ENCODE peak calls at places on chromosomes 2 and 18, in six cellular contexts. Y is stimulated activated CD4-positive, alpha-beta T cell treated with anti-CD3 and anti-CD28 coated beads, Interleukin-4, amount 100 ng/mL, for 48 hours; O is NCI-H82; M is nephron progenitor cell; W is lung microvascular endothelial cell; C is COR-L47. N is an unnamed sample.
A peak's percentile ranks its signal among the peaks of the same experiment; 100 is the strongest.

GRCh38 chr2:80326214-80326613 is 21.7 kb upstream of the LRRTM1 start:
- DNase-seq in Y (no peak), O (peak; percentile 94), M (no peak), W (peak; percentile 39), C (no peak), N (peak; percentile 25)

GRCh38 chr2:37711308-37711731 is 39.9 kb upstream of the CDC42EP3 start:
- DNase-seq in Y (no peak), O (no peak), M (no peak), W (no peak), C (no peak), N (peak; percentile 28)

GRCh38 chr2:182165196-182165595 is 179.5 kb downstream of the PPP1R1C start:
- DNase-seq in Y (no peak), O (no peak), M (no peak), W (no peak), C (no peak), N (no peak)

GRCh38 chr2:222609391-222609790 is 46.5 kb downstream of the FARSB start:
- DNase-seq in Y (no peak), O (no peak), M (no peak), W (no peak), C (no peak), N (no peak)

GRCh38 chr2:174902491-174903242 is 102.5 kb downstream of the CHN1 start:
- DNase-seq in Y (no peak), O (peak; percentile 37), M (no peak), W (peak; percentile 76), C (no peak), N (no peak)

GRCh38 chr2:213834331-213834730 is 550.1 kb downstream of the SPAG16 start:
- DNase-seq in Y (no peak), O (no peak), M (no peak), W (no peak), C (no peak), N (no peak)

GRCh38 chr18:2955966-2956521 is 56.9 kb downstream of the LPIN2 start:
- DNase-seq in Y (no peak), O (no peak), M (no peak), W (no peak), C (no peak), N (no peak)

GRCh38 chr2:99803846-99804245 is 314.0 kb upstream of the REV1 start:
- DNase-seq in Y (no peak), O (no peak), M (no peak), W (no peak), C (no peak), N (no peak)

GRCh38 chr2:59706729-59707128 is 846.7 kb downstream of the BCL11A start:
- DNase-seq in Y (no peak), O (no peak), M (no peak), W (no peak), C (no peak), N (no peak)

GRCh38 chr2:37829202-37829601 is 95.9 kb upstream of the RMDN2 start:
- DNase-seq in Y (no peak), O (peak; percentile 37), M (no peak), W (peak; percentile 89), C (no peak), N (no peak)

GRCh38 chr2:234863043-234863934 is 88.5 kb upstream of the SH3BP4 start:
- DNase-seq in Y (no peak), O (no peak), M (no peak), W (no peak), C (no peak), N (no peak)

GRCh38 chr2:714005-714741 is 37.0 kb upstream of the TMEM18 start:
- DNase-seq in Y (peak; percentile 31), O (peak; percentile 65), M (peak; percentile 59), W (peak; percentile 54), C (peak; percentile 59), N (peak; percentile 75)

GRCh38 chr2:202718614-202719013 is 83.8 kb downstream of the FAM117B start:
- DNase-seq in Y (no peak), O (no peak), M (no peak), W (no peak), C (no peak), N (no peak)

GRCh38 chr18:36522503-36522902 is 225.0 kb downstream of the FHOD3 start:
- DNase-seq in Y (no peak), O (no peak), M (no peak), W (no peak), C (no peak), N (no peak)